ENCODE peak calls at places on chromosomes 13 and 19, in four cellular contexts. R, W, S and P are unnamed samples.

GRCh38 chr13:69234171-69234570 is 873.5 kb upstream of the ATXN8OS start:
- DNase-seq in R (no peak), W (no peak), S (no peak), P (no peak)

GRCh38 chr19:33883869-33884519 is 87.3 kb downstream of the KCTD15 start:
- DNase-seq in R (peak), W (no peak), S (no peak), P (no peak)

GRCh38 chr19:45972081-45972943 is 1.4 kb downstream of the NOVA2 start:
- DNase-seq in R (no peak), W (no peak), S (no peak), P (no peak)

GRCh38 chr19:29806098-29806866 is 5.5 kb upstream of the CCNE1 start:
- DNase-seq in R (peak), W (no peak), S (peak), P (peak)

GRCh38 chr19:53879145-53880037 is 2.6 kb upstream of the PRKCG start:
- DNase-seq in R (no peak), W (peak), S (peak), P (peak)

GRCh38 chr19:41441321-41441945 is 1.5 kb upstream of the ERICH4 start:
- DNase-seq in R (no peak), W (no peak), S (no peak), P (no peak)

GRCh38 chr19:11611730-11612129 is 14.4 kb downstream of the ZNF627 start:
- DNase-seq in R (no peak), W (no peak), S (no peak), P (no peak)

GRCh38 chr13:26228080-26228479 is 6.0 kb upstream of the RNF6 start:
- DNase-seq in R (no peak), W (no peak), S (no peak), P (no peak)

GRCh38 chr13:30289533-30289932 is 17.8 kb downstream of the KATNAL1 start:
- DNase-seq in R (no peak), W (no peak), S (no peak), P (no peak)

GRCh38 chr13:76009491-76009890 is 373.4 kb downstream of the LMO7 start:
- DNase-seq in R (no peak), W (no peak), S (no peak), P (no peak)

GRCh38 chr13:22789916-22790315 is 390.9 kb upstream of the SGCG start:
- DNase-seq in R (no peak), W (no peak), S (no peak), P (no peak)